ENCODE peak calls at places on chromosomes 3 and 15, in seven cellular contexts. One of them, this sample, is unnamed.

GRCh38 chr3:21446027-21446426 is 305.0 kb downstream of the ZNF385D start:
- DNase-seq in OCI-LY7: no peak
- DNase-seq in neural progenitor cell: no peak
- DNase-seq in hepatocyte: no peak
- DNase-seq in HCT116: no peak
- DNase-seq in SK-N-SH: no peak
- DNase-seq in fibroblast of lung: no peak
- DNase-seq in this sample: no peak

GRCh38 chr3:7565574-7565973 is 704.7 kb downstream of the GRM7 start:
- DNase-seq in OCI-LY7: no peak
- DNase-seq in neural progenitor cell: no peak
- DNase-seq in hepatocyte: no peak
- DNase-seq in HCT116: no peak
- DNase-seq in SK-N-SH: no peak
- DNase-seq in fibroblast of lung: no peak
- DNase-seq in this sample: no peak

GRCh38 chr3:135908225-135908624 is 57.3 kb upstream of the PPP2R3A start:
- DNase-seq in OCI-LY7: no peak
- DNase-seq in neural progenitor cell: no peak
- DNase-seq in hepatocyte: no peak
- DNase-seq in HCT116: peak
- DNase-seq in SK-N-SH: no peak
- DNase-seq in fibroblast of lung: no peak
- DNase-seq in this sample: peak

GRCh38 chr3:170909129-170909903 is 879 bp upstream of the EIF5A2 start:
- DNase-seq in OCI-LY7: no peak
- DNase-seq in neural progenitor cell: no peak
- DNase-seq in hepatocyte: peak
- DNase-seq in HCT116: no peak
- DNase-seq in SK-N-SH: no peak
- DNase-seq in fibroblast of lung: peak
- DNase-seq in this sample: peak

GRCh38 chr15:72749700-72750099 is 33.9 kb downstream of the ADPGK start:
- DNase-seq in OCI-LY7: no peak
- DNase-seq in neural progenitor cell: no peak
- DNase-seq in hepatocyte: no peak
- DNase-seq in HCT116: no peak
- DNase-seq in SK-N-SH: no peak
- DNase-seq in fibroblast of lung: no peak
- DNase-seq in this sample: no peak

GRCh38 chr15:61746589-61746988 is 313.7 kb downstream of the VPS13C start:
- DNase-seq in OCI-LY7: no peak
- DNase-seq in neural progenitor cell: no peak
- DNase-seq in hepatocyte: peak
- DNase-seq in HCT116: no peak
- DNase-seq in SK-N-SH: no peak
- DNase-seq in fibroblast of lung: no peak
- DNase-seq in this sample: no peak

GRCh38 chr3:30793755-30794154 is 100.7 kb downstream of the GADL1 start:
- DNase-seq in OCI-LY7: no peak
- DNase-seq in neural progenitor cell: no peak
- DNase-seq in hepatocyte: no peak
- DNase-seq in HCT116: no peak
- DNase-seq in SK-N-SH: no peak
- DNase-seq in fibroblast of lung: no peak
- DNase-seq in this sample: no peak

GRCh38 chr15:85831415-85832113 is 36.8 kb upstream of the KLHL25 start:
- DNase-seq in OCI-LY7: peak
- DNase-seq in neural progenitor cell: peak
- DNase-seq in hepatocyte: peak
- DNase-seq in HCT116: peak
- DNase-seq in SK-N-SH: peak
- DNase-seq in fibroblast of lung: peak
- DNase-seq in this sample: no peak

GRCh38 chr3:179450321-179450720 is 949 bp downstream of the GNB4 start:
- DNase-seq in OCI-LY7: no peak
- DNase-seq in neural progenitor cell: peak
- DNase-seq in hepatocyte: no peak
- DNase-seq in HCT116: no peak
- DNase-seq in SK-N-SH: no peak
- DNase-seq in fibroblast of lung: peak
- DNase-seq in this sample: no peak

GRCh38 chr3:908839-909238 is 184.0 kb upstream of the CNTN6 start:
- DNase-seq in OCI-LY7: no peak
- DNase-seq in neural progenitor cell: peak
- DNase-seq in hepatocyte: peak
- DNase-seq in HCT116: no peak
- DNase-seq in SK-N-SH: peak
- DNase-seq in fibroblast of lung: no peak
- DNase-seq in this sample: no peak

GRCh38 chr15:77836901-77837648 is 204.4 kb upstream of the LINGO1 start:
- DNase-seq in OCI-LY7: no peak
- DNase-seq in neural progenitor cell: no peak
- DNase-seq in hepatocyte: no peak
- DNase-seq in HCT116: no peak
- DNase-seq in SK-N-SH: no peak
- DNase-seq in fibroblast of lung: no peak
- DNase-seq in this sample: peak

GRCh38 chr15:58201536-58201935 is 63.4 kb downstream of the AQP9 start:
- DNase-seq in OCI-LY7: no peak
- DNase-seq in neural progenitor cell: no peak
- DNase-seq in hepatocyte: no peak
- DNase-seq in HCT116: no peak
- DNase-seq in SK-N-SH: no peak
- DNase-seq in fibroblast of lung: peak
- DNase-seq in this sample: no peak

GRCh38 chr3:130821821-130822220 is 72.1 kb upstream of the ATP2C1 start:
- DNase-seq in OCI-LY7: no peak
- DNase-seq in neural progenitor cell: no peak
- DNase-seq in hepatocyte: no peak
- DNase-seq in HCT116: no peak
- DNase-seq in SK-N-SH: no peak
- DNase-seq in fibroblast of lung: no peak
- DNase-seq in this sample: no peak

GRCh38 chr15:52440414-52440813 is 88.3 kb downstream of the MYO5A start:
- DNase-seq in OCI-LY7: no peak
- DNase-seq in neural progenitor cell: no peak
- DNase-seq in hepatocyte: no peak
- DNase-seq in HCT116: peak
- DNase-seq in SK-N-SH: no peak
- DNase-seq in fibroblast of lung: no peak
- DNase-seq in this sample: peak
- H3K4me2 ChIP-seq in OCI-LY7: no peak
- H3K4me2 ChIP-seq in neural progenitor cell: no peak
- H3K4me2 ChIP-seq in hepatocyte: no peak
- H3K4me2 ChIP-seq in HCT116: peak
- H3K4me2 ChIP-seq in SK-N-SH: no peak
- H3K4me2 ChIP-seq in fibroblast of lung: no peak
- H3K4me2 ChIP-seq in this sample: no peak

GRCh38 chr3:146544013-146544928 is at the start of gene PLSCR1:
- DNase-seq in OCI-LY7: peak
- DNase-seq in neural progenitor cell: peak
- DNase-seq in hepatocyte: peak
- DNase-seq in HCT116: peak
- DNase-seq in SK-N-SH: peak
- DNase-seq in fibroblast of lung: peak
- DNase-seq in this sample: peak

GRCh38 chr3:146540978-146541377 is 3.4 kb downstream of the PLSCR1 start:
- DNase-seq in OCI-LY7: no peak
- DNase-seq in neural progenitor cell: no peak
- DNase-seq in hepatocyte: no peak
- DNase-seq in HCT116: no peak
- DNase-seq in SK-N-SH: no peak
- DNase-seq in fibroblast of lung: no peak
- DNase-seq in this sample: no peak

GRCh38 chr3:146542179-146542578 is 2.2 kb downstream of the PLSCR1 start:
- DNase-seq in OCI-LY7: no peak
- DNase-seq in neural progenitor cell: no peak
- DNase-seq in hepatocyte: no peak
- DNase-seq in HCT116: no peak
- DNase-seq in SK-N-SH: no peak
- DNase-seq in fibroblast of lung: peak
- DNase-seq in this sample: no peak

GRCh38 chr3:146543461-146544012 is 870 bp downstream of the PLSCR1 start:
- DNase-seq in OCI-LY7: peak
- DNase-seq in neural progenitor cell: no peak
- DNase-seq in hepatocyte: peak
- DNase-seq in HCT116: no peak
- DNase-seq in SK-N-SH: no peak
- DNase-seq in fibroblast of lung: peak
- DNase-seq in this sample: no peak

GRCh38 chr3:146542968-146543367 is 1.4 kb downstream of the PLSCR1 start:
- DNase-seq in OCI-LY7: no peak
- DNase-seq in neural progenitor cell: no peak
- DNase-seq in hepatocyte: no peak
- DNase-seq in HCT116: no peak
- DNase-seq in SK-N-SH: no peak
- DNase-seq in fibroblast of lung: no peak
- DNase-seq in this sample: no peak
- H3K4me3 ChIP-seq in OCI-LY7: peak
- H3K4me3 ChIP-seq in neural progenitor cell: peak
- H3K4me3 ChIP-seq in hepatocyte: peak
- H3K4me3 ChIP-seq in HCT116: peak
- H3K4me3 ChIP-seq in SK-N-SH: peak
- H3K4me3 ChIP-seq in fibroblast of lung: peak
- H3K4me3 ChIP-seq in this sample: peak

GRCh38 chr15:54515664-54516582 is 537.7 kb downstream of the UNC13C start:
- DNase-seq in OCI-LY7: no peak
- DNase-seq in neural progenitor cell: no peak
- DNase-seq in hepatocyte: no peak
- DNase-seq in HCT116: no peak
- DNase-seq in SK-N-SH: no peak
- DNase-seq in fibroblast of lung: no peak
- DNase-seq in this sample: no peak
- H3K4me2 ChIP-seq in OCI-LY7: no peak
- H3K4me2 ChIP-seq in neural progenitor cell: no peak
- H3K4me2 ChIP-seq in hepatocyte: no peak
- H3K4me2 ChIP-seq in HCT116: no peak
- H3K4me2 ChIP-seq in SK-N-SH: no peak
- H3K4me2 ChIP-seq in fibroblast of lung: no peak
- H3K4me2 ChIP-seq in this sample: no peak

GRCh38 chr3:71518089-71518488 is 65.4 kb downstream of the FOXP1 start:
- DNase-seq in OCI-LY7: no peak
- DNase-seq in neural progenitor cell: no peak
- DNase-seq in hepatocyte: no peak
- DNase-seq in HCT116: no peak
- DNase-seq in SK-N-SH: no peak
- DNase-seq in fibroblast of lung: no peak
- DNase-seq in this sample: no peak

GRCh38 chr3:71515640-71516383 is 67.7 kb downstream of the FOXP1 start:
- DNase-seq in OCI-LY7: no peak
- DNase-seq in neural progenitor cell: no peak
- DNase-seq in hepatocyte: no peak
- DNase-seq in HCT116: no peak
- DNase-seq in SK-N-SH: no peak
- DNase-seq in fibroblast of lung: no peak
- DNase-seq in this sample: no peak

GRCh38 chr3:71514621-71515020 is 68.9 kb downstream of the FOXP1 start:
- DNase-seq in OCI-LY7: no peak
- DNase-seq in neural progenitor cell: no peak
- DNase-seq in hepatocyte: no peak
- DNase-seq in HCT116: no peak
- DNase-seq in SK-N-SH: no peak
- DNase-seq in fibroblast of lung: no peak
- DNase-seq in this sample: no peak

GRCh38 chr3:71520186-71521020 is 63.1 kb downstream of the FOXP1 start:
- DNase-seq in OCI-LY7: peak
- DNase-seq in neural progenitor cell: no peak
- DNase-seq in hepatocyte: no peak
- DNase-seq in HCT116: no peak
- DNase-seq in SK-N-SH: no peak
- DNase-seq in fibroblast of lung: peak
- DNase-seq in this sample: no peak

DNA sequence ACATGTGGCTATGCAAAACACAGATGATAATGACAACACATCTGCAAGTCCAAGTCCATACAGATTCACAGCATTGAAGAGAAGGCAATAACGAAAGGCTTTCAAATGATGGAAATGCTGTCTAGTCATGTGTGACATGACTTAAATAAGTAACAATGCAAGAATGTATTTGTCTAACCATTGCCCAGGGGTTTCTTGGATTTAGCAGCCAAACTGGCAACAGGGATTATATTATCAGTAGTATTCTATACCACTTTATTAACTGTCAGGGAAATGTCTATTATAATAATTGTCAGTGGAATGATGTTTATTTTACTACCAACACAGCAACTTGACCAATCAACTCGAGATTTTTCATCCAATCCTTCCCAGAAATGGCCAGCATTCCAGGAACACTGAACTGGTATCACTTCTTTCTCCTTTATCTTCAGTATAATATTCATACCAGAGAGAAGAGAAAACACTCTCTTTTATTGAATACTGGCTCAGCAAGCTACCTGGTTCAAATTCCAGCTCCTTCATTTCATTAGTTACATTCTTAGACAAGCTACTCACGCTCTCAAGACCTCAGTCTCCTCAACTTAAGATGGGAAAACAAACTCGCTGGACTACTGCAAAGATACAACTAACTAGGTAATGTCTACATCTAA is 66.2 kb downstream of the FOXP1 start:
- DNase-seq in OCI-LY7: no peak
- DNase-seq in neural progenitor cell: no peak
- DNase-seq in hepatocyte: no peak
- DNase-seq in HCT116: no peak
- DNase-seq in SK-N-SH: no peak
- DNase-seq in fibroblast of lung: no peak
- DNase-seq in this sample: no peak
- H3K4me3 ChIP-seq in OCI-LY7: no peak
- H3K4me3 ChIP-seq in neural progenitor cell: no peak
- H3K4me3 ChIP-seq in hepatocyte: no peak
- H3K4me3 ChIP-seq in HCT116: no peak
- H3K4me3 ChIP-seq in SK-N-SH: no peak
- H3K4me3 ChIP-seq in fibroblast of lung: no peak
- H3K4me3 ChIP-seq in this sample: no peak

This sample was measured in PC-9.